ENCODE peak calls at places on chromosome 17, in eight cellular contexts. D is EL, R is LHCN-M2, U is left ventricle myocardium inferior, P is GM03348, E is progenitor cell of endocrine pancreas, N is NCI-H1092, A is psoas muscle. M is an unnamed sample.
A peak's percentile ranks its signal among the peaks of the same experiment; 100 is the strongest.

GRCh38 chr17:21510686-21511367 is 134.7 kb downstream of the KCNJ12 start:
- DNase-seq in E (no peak), N (no peak), R (no peak), A (no peak), D (no peak), U (no peak), P (no peak), M (peak; percentile 14)

GRCh38 chr17:78408476-78409020 is 30.1 kb downstream of the PGS1 start:
- DNase-seq in U (no peak), R (no peak), N (no peak), A (no peak), E (no peak), P (no peak), D (no peak), M (no peak)

GRCh38 chr17:1484586-1485310 is 7.7 kb downstream of the MYO1C start:
- DNase-seq in A (no peak), D (peak; percentile 60), E (peak; percentile 41), P (peak; percentile 75), U (peak; percentile 61), N (no peak), R (peak; percentile 49), M (peak; percentile 95)

GRCh38 chr17:41813039-41813680 is 356 bp downstream of the FKBP10 start:
- DNase-seq in R (no peak), E (no peak), P (no peak), A (no peak), D (no peak), U (no peak), N (no peak), M (no peak)

GRCh38 chr17:4531988-4532736 is 23.0 kb downstream of the MYBBP1A start:
- DNase-seq in D (no peak), R (no peak), A (no peak), P (no peak), E (no peak), N (no peak), U (no peak), M (no peak)

GRCh38 chr17:2398655-2399571 is 1.9 kb downstream of the MNT start:
- DNase-seq in R (peak; percentile 72), D (peak; percentile 76), E (peak; percentile 38), A (peak; percentile 66), U (peak; percentile 56), N (no peak), P (peak; percentile 59), M (no peak)

GRCh38 chr17:81241648-81242420 is 2.7 kb downstream of the NDUFAF8 start:
- DNase-seq in D (peak; percentile 44), P (peak; percentile 83), N (no peak), A (peak; percentile 62), R (no peak), E (peak; percentile 64), U (no peak), M (peak; percentile 73)

GRCh38 chr17:74211141-74211928 is 2.0 kb upstream of the TTYH2 start:
- DNase-seq in N (no peak), E (no peak), P (no peak), D (peak; percentile 32), A (no peak), R (peak; percentile 10), U (no peak), M (no peak)

GRCh38 chr17:39225974-39226683 is 384 bp upstream of the STAC2 start:
- DNase-seq in U (peak; percentile 74), P (peak; percentile 80), A (peak; percentile 82), E (peak; percentile 53), N (peak; percentile 37), D (peak; percentile 72), R (peak; percentile 50), M (no peak)

GRCh38 chr17:74126959-74127358 is 76.5 kb upstream of the RPL38 start:
- DNase-seq in E (no peak), D (no peak), U (no peak), A (no peak), P (no peak), N (no peak), R (no peak), M (no peak)

GRCh38 chr17:5126719-5127488 is 11.1 kb downstream of the USP6 start:
- DNase-seq in R (no peak), E (no peak), P (no peak), A (no peak), D (no peak), N (no peak), U (no peak), M (no peak)

GRCh38 chr17:64707077-64707591 is 45.0 kb upstream of the SMURF2 start:
- DNase-seq in U (peak; percentile 88), P (peak; percentile 93), N (no peak), R (peak; percentile 100), D (peak; percentile 100), A (peak; percentile 94), E (no peak), M (no peak)

GRCh38 chr17:33684714-33685113 is 391.6 kb upstream of the ASIC2 start:
- DNase-seq in R (no peak), D (no peak), U (no peak), E (no peak), P (no peak), A (no peak), N (no peak), M (no peak)

GRCh38 chr17:65813306-65813705 is 251.9 kb upstream of the AXIN2 start:
- DNase-seq in R (no peak), E (no peak), U (no peak), A (no peak), P (peak; percentile 11), D (no peak), N (no peak), M (no peak)

GRCh38 chr17:36506831-36507230 is 20.4 kb downstream of the ZNHIT3 start:
- DNase-seq in R (no peak), E (no peak), D (no peak), A (no peak), N (no peak), U (no peak), P (no peak), M (no peak)

GRCh38 chr17:40086150-40087044 is 14.0 kb downstream of the NR1D1 start:
- DNase-seq in A (peak; percentile 75), D (peak; percentile 38), N (peak; percentile 52), U (no peak), P (peak; percentile 78), R (no peak), E (peak; percentile 53), M (peak; percentile 57)

GRCh38 chr17:2594657-2595085 is 1.2 kb downstream of the PAFAH1B1 start:
- DNase-seq in N (no peak), E (no peak), R (peak; percentile 3), D (peak; percentile 9), U (no peak), P (no peak), A (no peak), M (no peak)

GRCh38 chr17:47847341-47848197 is 3.4 kb downstream of the SP6 start:
- DNase-seq in N (no peak), D (no peak), P (no peak), E (peak; percentile 35), R (no peak), U (no peak), A (no peak), M (no peak)

GRCh38 chr17:60583008-60583407 is 17.0 kb upstream of the PPM1D start:
- DNase-seq in D (no peak), U (no peak), R (no peak), A (no peak), P (no peak), E (no peak), N (no peak), M (no peak)

GRCh38 chr17:72397687-72398086 is 276.9 kb downstream of the SOX9 start:
- DNase-seq in D (peak; percentile 49), R (no peak), U (no peak), E (no peak), N (no peak), A (no peak), P (no peak), M (no peak)

GRCh38 chr17:61587807-61588660 is 3.0 kb downstream of the NACA2 start:
- DNase-seq in P (no peak), D (no peak), E (no peak), U (no peak), N (no peak), R (no peak), A (no peak), M (no peak)

GRCh38 chr17:13228711-13229110 is 210.9 kb upstream of the ELAC2 start:
- DNase-seq in P (no peak), D (no peak), U (no peak), A (no peak), E (no peak), N (no peak), R (no peak), M (no peak)

GRCh38 chr17:54992797-54993639 is 24.5 kb downstream of the STXBP4 start:
- DNase-seq in P (peak; percentile 48), U (no peak), R (peak; percentile 38), D (peak; percentile 44), N (peak; percentile 26), A (no peak), E (no peak), M (peak; percentile 43)

GRCh38 chr17:81994593-81995462 is 17.4 kb downstream of the ASPSCR1 start:
- DNase-seq in P (no peak), E (no peak), A (peak; percentile 10), R (no peak), D (no peak), U (no peak), N (no peak), M (no peak)

GRCh38 chr17:77668518-77668917 is 290.0 kb upstream of the TNRC6C start:
- DNase-seq in P (no peak), D (no peak), A (no peak), U (no peak), R (no peak), E (no peak), N (no peak), M (no peak)

GRCh38 chr17:27379863-27380533 is 76.2 kb upstream of the KSR1 start:
- DNase-seq in E (no peak), R (peak; percentile 70), A (peak; percentile 72), U (peak; percentile 75), P (peak; percentile 67), D (peak; percentile 66), N (no peak), M (no peak)

GRCh38 chr17:15502315-15503112 is 35.1 kb upstream of the CDRT4 start:
- DNase-seq in E (peak; percentile 60), U (peak; percentile 90), N (no peak), P (peak; percentile 95), D (peak; percentile 92), A (peak; percentile 92), R (peak; percentile 83), M (peak; percentile 57)

GRCh38 chr17:3574231-3574630 is 16.6 kb upstream of the TRPV3 start:
- DNase-seq in P (no peak), E (no peak), A (no peak), R (no peak), N (no peak), D (no peak), U (no peak), M (no peak)

GRCh38 chr17:27984816-27985215 is 57.7 kb upstream of the NLK start:
- DNase-seq in R (no peak), U (peak; percentile 18), E (no peak), A (peak; percentile 17), N (no peak), D (no peak), P (no peak), M (no peak)

GRCh38 chr17:75839942-75840778 is 4.0 kb downstream of the UNC13D start:
- DNase-seq in N (no peak), P (no peak), U (no peak), R (no peak), E (no peak), A (no peak), D (no peak), M (no peak)

GRCh38 chr17:29593546-29594440 is 861 bp downstream of the ANKRD13B start:
- DNase-seq in P (no peak), N (peak; percentile 12), D (peak; percentile 25), E (no peak), U (no peak), R (peak; percentile 18), A (no peak), M (no peak)

GRCh38 chr17:57832711-57833596 is 16.9 kb downstream of the MRPS23 start:
- DNase-seq in E (peak; percentile 59), U (peak; percentile 61), A (peak; percentile 67), D (peak; percentile 72), P (peak; percentile 82), R (peak; percentile 62), N (peak; percentile 83), M (peak; percentile 58)

GRCh38 chr17:49963626-49964538 is 5.1 kb upstream of the DLX4 start:
- DNase-seq in P (peak; percentile 36), R (no peak), U (no peak), A (no peak), N (no peak), D (no peak), E (no peak), M (no peak)

GRCh38 chr17:63816123-63816522 is 11.1 kb upstream of the PSMC5 start:
- DNase-seq in A (no peak), R (no peak), N (no peak), U (no peak), D (no peak), E (no peak), P (no peak), M (no peak)

M was measured in naive B cell.